ENCODE peak calls at places on chromosomes 13 and 19, in ten cellular contexts. V is germinal center; I is frontal cortex; Y is left cardiac atrium; N is stimulated activated CD4-positive, alpha-beta T cell treated with anti-CD3 and anti-CD28 coated beads, Interleukin-4, amount 100 ng/mL, for 24 hours; F is hypothalamus; H is GF-D8; O is heart left ventricle; J is SHP77 treated with DMSO at 0.1 percent for 48 hours; Q is stimulated activated naive CD4-positive, alpha-beta T cell. X is an unnamed sample.

GRCh38 chr19:41495589-41495988 is 52.6 kb downstream of the ERICH4 start:
- DNase-seq in H (no peak), I (no peak), F (no peak), N (no peak), V (no peak), J (no peak), Q (no peak), O (no peak), Y (no peak), X (no peak)

GRCh38 chr13:39451860-39452301 is 151.1 kb downstream of the LHFPL6 start:
- DNase-seq in J (no peak), V (peak), N (no peak), H (peak), Q (no peak), Y (peak), O (peak), F (no peak), I (no peak), X (no peak)

GRCh38 chr13:105762096-105762495 is 773.4 kb downstream of the EFNB2 start:
- DNase-seq in N (no peak), V (no peak), J (no peak), Y (no peak), F (no peak), I (no peak), H (no peak), Q (no peak), O (no peak), X (no peak)

GRCh38 chr19:10861118-10861651 is 10.2 kb upstream of the CARM1 start:
- DNase-seq in J (no peak), O (no peak), V (peak), N (peak), F (no peak), I (no peak), H (no peak), Y (no peak), Q (peak), X (no peak)

GRCh38 chr19:9791552-9792181 is 23.1 kb upstream of the ZNF846 start:
- DNase-seq in H (no peak), O (peak), J (peak), I (peak), N (peak), Q (peak), F (peak), Y (peak), V (peak), X (peak)

GRCh38 chr13:52785721-52786120 is 46.1 kb upstream of the CNMD start:
- DNase-seq in N (no peak), Q (no peak), F (no peak), I (no peak), J (no peak), O (no peak), Y (no peak), V (no peak), H (no peak), X (no peak)

GRCh38 chr19:13209797-13210775 is 59.9 kb downstream of the IER2 start:
- DNase-seq in Q (no peak), O (no peak), V (no peak), F (no peak), N (no peak), I (no peak), H (no peak), Y (no peak), J (no peak), X (no peak)

GRCh38 chr13:80132741-80133601 is 208.0 kb downstream of the SPRY2 start:
- DNase-seq in Y (peak), I (peak), Q (no peak), F (peak), J (peak), O (peak), V (no peak), N (no peak), H (no peak), X (peak)

GRCh38 chr13:32019612-32020233 is 11.9 kb upstream of the FRY start:
- DNase-seq in N (peak), J (peak), O (peak), H (peak), Y (peak), F (peak), V (peak), Q (no peak), I (peak), X (no peak)

GRCh38 chr19:16085115-16085514 is 8.8 kb downstream of the TPM4 start:
- DNase-seq in I (no peak), F (no peak), J (no peak), Q (no peak), Y (no peak), H (peak), N (no peak), V (no peak), O (no peak), X (no peak)

GRCh38 chr13:80074143-80074752 is 266.7 kb downstream of the SPRY2 start:
- DNase-seq in V (no peak), Q (no peak), F (no peak), O (no peak), N (no peak), I (no peak), Y (no peak), H (no peak), J (no peak), X (peak)

GRCh38 chr19:33303791-33304759 is 1.7 kb upstream of the CEBPA start:
- DNase-seq in F (no peak), Y (no peak), V (no peak), O (no peak), Q (no peak), H (no peak), N (no peak), I (peak), J (no peak), X (peak)

GRCh38 chr13:53266757-53267156 is 238.1 kb downstream of the OLFM4 start:
- DNase-seq in F (no peak), V (no peak), H (no peak), I (no peak), O (no peak), Q (no peak), J (no peak), Y (no peak), N (no peak), X (no peak)

GRCh38 chr13:36332986-36333385 is 13.2 kb downstream of the SPART start:
- DNase-seq in F (no peak), I (no peak), J (no peak), H (no peak), V (no peak), O (no peak), N (no peak), Y (no peak), Q (no peak), X (no peak)

GRCh38 chr13:113639661-113640262 is 18.2 kb downstream of the ATP4B start:
- DNase-seq in J (no peak), Y (no peak), Q (no peak), N (no peak), H (no peak), F (no peak), V (no peak), I (no peak), O (peak), X (peak)

GRCh38 chr13:42981317-42981716 is 10.7 kb downstream of the EPSTI1 start:
- DNase-seq in H (no peak), Q (no peak), Y (no peak), J (no peak), V (no peak), F (no peak), O (no peak), N (no peak), I (no peak), X (no peak)

GRCh38 chr13:111315347-111315995 is 5.0 kb upstream of the TEX29 start:
- DNase-seq in Y (no peak), J (no peak), N (no peak), V (no peak), H (no peak), O (no peak), Q (no peak), I (no peak), F (no peak), X (no peak)

GRCh38 chr19:41697198-41697855 is 9.3 kb upstream of the CEACAM7 start:
- DNase-seq in V (no peak), F (no peak), I (no peak), O (no peak), J (no peak), H (no peak), Q (no peak), Y (no peak), N (no peak), X (peak)

GRCh38 chr19:18397242-18398202 is at the start of gene LRRC25:
- DNase-seq in Y (peak), H (peak), N (no peak), V (peak), F (no peak), Q (no peak), I (no peak), O (peak), J (no peak), X (no peak)

GRCh38 chr19:3501780-3502179 is 1.3 kb upstream of the DOHH start:
- DNase-seq in F (no peak), Y (no peak), H (no peak), V (no peak), O (no peak), Q (no peak), J (no peak), N (no peak), I (no peak), X (no peak)

GRCh38 chr13:77729502-77730221 is 32.2 kb downstream of the SLAIN1 start:
- DNase-seq in N (peak), H (no peak), Y (no peak), Q (no peak), J (no peak), I (no peak), O (no peak), V (no peak), F (no peak), X (no peak)

GRCh38 chr13:24066405-24067292 is 93.9 kb upstream of the SPATA13 start:
- DNase-seq in I (no peak), H (no peak), J (no peak), F (no peak), N (no peak), V (no peak), Y (no peak), O (no peak), Q (no peak), X (no peak)

GRCh38 chr19:14142262-14143190 is 6.1 kb upstream of the ASF1B start:
- DNase-seq in V (no peak), H (no peak), O (no peak), J (no peak), Y (no peak), Q (no peak), I (no peak), N (no peak), F (no peak), X (no peak)

GRCh38 chr19:3224346-3225325 is at the start of gene CELF5:
- DNase-seq in N (peak), O (peak), H (no peak), V (peak), F (no peak), Q (peak), Y (peak), I (peak), J (no peak), X (no peak)

GRCh38 chr19:48900477-48901452 is 653 bp downstream of the NUCB1 start:
- DNase-seq in V (peak), O (no peak), H (no peak), N (peak), J (peak), F (no peak), Y (no peak), I (no peak), Q (no peak), X (no peak)

GRCh38 chr13:99606322-99607089 is 105.2 kb downstream of the TM9SF2 start:
- DNase-seq in V (peak), Y (peak), Q (peak), O (peak), N (peak), J (peak), F (peak), I (peak), H (peak), X (peak)

GRCh38 chr19:5547881-5548280 is 19.9 kb downstream of the TINCR start:
- DNase-seq in O (no peak), Q (no peak), Y (no peak), I (no peak), F (no peak), N (no peak), H (no peak), V (peak), J (peak), X (no peak)

GRCh38 chr13:88086577-88086976 is 415.4 kb downstream of the SLITRK5 start:
- DNase-seq in O (no peak), J (no peak), F (no peak), N (no peak), Y (no peak), I (no peak), V (no peak), H (no peak), Q (no peak), X (no peak)

GRCh38 chr13:59700281-59700680 is 463.4 kb downstream of the DIAPH3 start:
- DNase-seq in V (no peak), Q (no peak), F (no peak), H (no peak), J (no peak), N (no peak), O (no peak), I (no peak), Y (no peak), X (no peak)

GRCh38 chr13:40384976-40385857 is 281.2 kb downstream of the FOXO1 start:
- DNase-seq in N (no peak), H (no peak), J (no peak), Q (no peak), F (no peak), V (no peak), O (no peak), Y (no peak), I (no peak), X (no peak)

GRCh38 chr13:99027260-99027659 is 49.4 kb upstream of the DOCK9 start:
- DNase-seq in Y (no peak), O (no peak), N (peak), J (no peak), Q (no peak), V (no peak), F (no peak), H (no peak), I (no peak), X (no peak)

GRCh38 chr19:6457958-6458694 is 1.5 kb downstream of the SLC25A23 start:
- DNase-seq in I (peak), Q (no peak), V (peak), H (no peak), J (no peak), Y (no peak), O (no peak), F (no peak), N (no peak), X (no peak)